ENCODE peak calls at places on chromosomes 1 and 21, in seven cellular contexts. N is NT2/D1; B is fibroblast of the aortic adventitia; E is body of pancreas; C is CD4-positive, CD25-positive, alpha-beta regulatory T cell; M is HCT116; X is CD8-positive, alpha-beta memory T cell. T is an unnamed sample.

GRCh38 chr1:182845379-182845778 is 6.2 kb downstream of the DHX9 start:
- DNase-seq in E (no peak), M (no peak), C (no peak), B (no peak), N (no peak), X (no peak), T (no peak)

GRCh38 chr1:8473121-8473891 is 155.4 kb downstream of the SLC45A1 start:
- DNase-seq in N (no peak), X (no peak), B (no peak), M (no peak), C (no peak), E (no peak), T (no peak)

GRCh38 chr21:44555200-44555875 is 3.3 kb downstream of the KRTAP10-3 start:
- DNase-seq in E (no peak), X (no peak), M (no peak), B (no peak), C (no peak), N (no peak), T (no peak)

GRCh38 chr1:173827611-173828010 is 2.9 kb upstream of the CENPL start:
- DNase-seq in C (no peak), M (no peak), B (no peak), E (no peak), X (no peak), N (no peak), T (no peak)

GRCh38 chr1:34060901-34061415 is 104.1 kb downstream of the CSMD2 start:
- DNase-seq in M (no peak), B (peak), N (no peak), C (no peak), X (no peak), E (no peak), T (no peak)

GRCh38 chr1:91884459-91885290 is 1.3 kb downstream of the TGFBR3 start:
- DNase-seq in C (no peak), M (no peak), B (peak), E (peak), N (no peak), X (peak), T (no peak)

GRCh38 chr21:42499430-42500106 is 3.5 kb upstream of the RSPH1 start:
- DNase-seq in B (no peak), X (no peak), E (no peak), C (no peak), N (no peak), M (no peak), T (no peak)

GRCh38 chr1:239872554-239872953 is 219.1 kb upstream of the FMN2 start:
- DNase-seq in M (no peak), N (no peak), C (no peak), B (no peak), E (no peak), X (no peak), T (no peak)

GRCh38 chr1:18440385-18441226 is 40.1 kb upstream of the KLHDC7A start:
- DNase-seq in N (no peak), E (no peak), M (no peak), B (no peak), X (no peak), C (no peak), T (no peak)

GRCh38 chr1:52145137-52145536 is 3.2 kb downstream of the ZFYVE9 start:
- DNase-seq in C (no peak), M (no peak), E (no peak), X (no peak), B (no peak), N (no peak), T (no peak)

GRCh38 chr1:7171168-7171567 is 385.9 kb downstream of the CAMTA1 start:
- DNase-seq in M (no peak), E (no peak), X (no peak), B (no peak), N (no peak), C (no peak), T (no peak)

GRCh38 chr1:20187103-20187812 is 940 bp upstream of the PLA2G2C start:
- DNase-seq in C (no peak), N (no peak), E (peak), B (no peak), M (no peak), X (no peak), T (no peak)

GRCh38 chr1:24749257-24749656 is 4.0 kb downstream of the CLIC4 start:
- DNase-seq in B (no peak), C (no peak), X (no peak), E (no peak), N (no peak), M (no peak), T (no peak)
- H3K4me3 ChIP-seq in B (peak), C (no peak), X (no peak), E (no peak), N (no peak), M (no peak), T (no peak)

DNA sequence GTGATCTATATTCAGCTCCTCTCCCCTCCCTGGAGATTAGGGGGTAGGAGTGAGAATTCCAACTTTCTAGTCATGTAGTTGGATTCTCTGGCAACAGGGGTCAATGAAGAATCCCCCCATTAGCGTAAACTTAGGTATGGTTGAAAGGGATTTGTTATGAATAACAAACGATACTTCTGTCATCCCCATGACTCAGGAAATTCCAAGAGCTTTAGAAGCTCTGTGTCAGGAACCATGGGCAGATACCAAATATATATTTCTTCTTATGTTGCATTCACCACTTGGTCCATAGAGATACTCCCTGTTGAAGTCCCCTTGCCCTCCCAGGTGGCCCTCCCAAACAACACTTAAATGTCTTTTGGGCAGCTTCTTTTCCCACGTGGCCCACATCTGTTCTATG is 124.5 kb downstream of the DNM3 start:
- DNase-seq in X (no peak), B (peak), E (no peak), C (no peak), N (no peak), M (no peak), T (no peak)
- H3K4me3 ChIP-seq in X (no peak), B (no peak), E (no peak), C (no peak), N (no peak), M (no peak), T (no peak)

GRCh38 chr1:39106949-39107740 is 81.0 kb downstream of the NDUFS5 start:
- DNase-seq in C (no peak), N (peak), X (no peak), M (no peak), B (no peak), E (no peak), T (no peak)

GRCh38 chr1:39107891-39108290 is 81.7 kb downstream of the NDUFS5 start:
- DNase-seq in E (no peak), C (no peak), N (no peak), X (no peak), M (no peak), B (peak), T (no peak)

GRCh38 chr1:39110882-39111281 is 84.7 kb downstream of the NDUFS5 start:
- DNase-seq in N (no peak), E (no peak), B (no peak), X (no peak), M (no peak), C (no peak), T (no peak)

GRCh38 chr1:39110325-39110851 is 84.2 kb downstream of the NDUFS5 start:
- DNase-seq in M (no peak), N (no peak), B (peak), E (no peak), C (no peak), X (no peak), T (no peak)

DNA sequence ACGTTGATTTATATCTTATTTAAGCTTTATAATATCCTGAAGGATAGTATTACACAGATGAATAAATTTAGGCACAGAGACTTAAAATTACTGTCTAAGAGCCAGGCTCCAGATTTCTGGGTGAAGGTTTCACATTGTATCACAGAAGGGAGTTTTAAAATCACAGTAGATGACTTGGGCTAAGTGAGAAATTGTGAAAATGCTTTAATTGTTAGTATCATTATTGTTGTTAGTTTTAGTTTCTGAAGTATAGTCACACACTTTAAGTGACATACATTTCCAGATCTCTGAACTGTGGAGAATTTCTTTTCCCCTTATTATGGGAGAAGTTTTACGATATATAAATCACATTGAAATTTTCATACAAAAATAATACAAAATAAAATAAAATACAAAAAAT is 83.5 kb downstream of the NDUFS5 start:
- DNase-seq in M (no peak), B (no peak), N (no peak), C (no peak), E (no peak), X (no peak), T (no peak)
- H3K4me3 ChIP-seq in M (no peak), B (no peak), N (no peak), C (no peak), E (no peak), X (no peak), T (no peak)

GRCh38 chr21:20720623-20721022 is 277.6 kb upstream of the NCAM2 start:
- DNase-seq in B (peak), X (no peak), C (no peak), N (no peak), M (no peak), E (no peak), T (no peak)
- H3K4me3 ChIP-seq in B (no peak), X (no peak), C (no peak), N (no peak), M (no peak), E (no peak), T (no peak)

DNA sequence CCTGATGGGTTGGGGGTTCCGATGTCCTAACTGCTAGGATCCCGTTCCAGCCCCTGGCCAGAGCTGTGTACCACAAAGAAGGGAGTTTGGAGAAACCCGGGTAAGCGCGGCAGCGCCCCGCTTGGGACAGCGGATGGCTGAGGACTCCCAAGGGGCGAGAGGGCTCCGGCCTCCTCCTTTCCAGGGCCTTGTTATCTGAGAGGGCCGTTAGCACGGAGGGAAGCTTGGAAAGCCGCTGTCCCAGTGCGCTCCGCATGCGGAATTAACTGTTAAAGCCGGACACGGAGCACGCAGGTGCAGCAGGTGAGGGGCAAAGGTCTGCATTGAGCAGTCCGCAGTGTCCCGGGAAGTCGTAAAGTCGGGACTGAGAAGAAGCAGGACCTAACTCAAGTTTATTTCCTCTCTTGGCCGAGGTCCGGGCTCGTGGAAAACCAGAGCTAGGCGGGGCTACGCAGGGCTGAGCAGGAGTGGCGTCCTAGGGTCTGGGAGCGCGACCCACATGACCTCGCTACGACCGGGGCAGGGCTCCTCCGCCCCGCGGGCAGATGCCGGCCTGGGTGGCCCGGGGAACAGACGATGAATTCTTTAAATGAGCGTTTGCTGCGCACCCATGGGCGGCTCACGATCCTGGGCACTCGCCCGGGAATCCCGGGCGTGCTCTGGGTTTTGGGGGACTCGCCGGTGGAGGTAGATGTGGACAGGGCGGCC is 4.5 kb downstream of the LHX4 start:
- DNase-seq in M (no peak), C (no peak), X (no peak), B (no peak), N (no peak), E (no peak), T (no peak)
- H3K4me3 ChIP-seq in M (no peak), C (no peak), X (no peak), B (no peak), N (peak), E (no peak), T (no peak)

GRCh38 chr1:10677508-10678364 is 118.7 kb downstream of the CASZ1 start:
- DNase-seq in C (no peak), N (no peak), E (peak), B (no peak), M (no peak), X (no peak), T (no peak)
- H3K4me3 ChIP-seq in C (no peak), N (no peak), E (no peak), B (no peak), M (no peak), X (no peak), T (no peak)

DNA sequence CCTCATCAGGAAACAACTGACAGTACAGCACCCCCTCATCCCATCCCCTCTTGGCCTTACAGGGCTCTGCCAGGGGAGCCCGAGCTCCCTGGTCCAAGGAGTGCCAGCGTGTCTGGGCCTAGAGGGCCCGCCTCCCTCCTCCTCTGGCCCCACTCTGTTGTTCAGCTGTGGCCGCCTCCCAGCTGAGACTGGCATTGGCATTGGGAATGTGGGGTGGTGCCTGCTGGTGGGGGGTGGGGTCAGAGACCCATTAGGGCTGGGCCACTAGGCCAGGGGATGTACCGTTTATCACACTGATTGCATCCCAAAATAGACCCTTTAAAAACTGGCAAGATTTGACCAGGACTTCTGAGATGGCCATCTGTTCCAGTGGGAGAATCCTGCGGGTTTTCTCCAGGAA is 1.4 kb downstream of the LDLRAP1 start:
- DNase-seq in B (no peak), E (peak), M (no peak), C (no peak), X (no peak), N (no peak), T (no peak)
- H3K4me3 ChIP-seq in B (peak), E (no peak), M (peak), C (peak), X (peak), N (peak), T (peak)

DNA sequence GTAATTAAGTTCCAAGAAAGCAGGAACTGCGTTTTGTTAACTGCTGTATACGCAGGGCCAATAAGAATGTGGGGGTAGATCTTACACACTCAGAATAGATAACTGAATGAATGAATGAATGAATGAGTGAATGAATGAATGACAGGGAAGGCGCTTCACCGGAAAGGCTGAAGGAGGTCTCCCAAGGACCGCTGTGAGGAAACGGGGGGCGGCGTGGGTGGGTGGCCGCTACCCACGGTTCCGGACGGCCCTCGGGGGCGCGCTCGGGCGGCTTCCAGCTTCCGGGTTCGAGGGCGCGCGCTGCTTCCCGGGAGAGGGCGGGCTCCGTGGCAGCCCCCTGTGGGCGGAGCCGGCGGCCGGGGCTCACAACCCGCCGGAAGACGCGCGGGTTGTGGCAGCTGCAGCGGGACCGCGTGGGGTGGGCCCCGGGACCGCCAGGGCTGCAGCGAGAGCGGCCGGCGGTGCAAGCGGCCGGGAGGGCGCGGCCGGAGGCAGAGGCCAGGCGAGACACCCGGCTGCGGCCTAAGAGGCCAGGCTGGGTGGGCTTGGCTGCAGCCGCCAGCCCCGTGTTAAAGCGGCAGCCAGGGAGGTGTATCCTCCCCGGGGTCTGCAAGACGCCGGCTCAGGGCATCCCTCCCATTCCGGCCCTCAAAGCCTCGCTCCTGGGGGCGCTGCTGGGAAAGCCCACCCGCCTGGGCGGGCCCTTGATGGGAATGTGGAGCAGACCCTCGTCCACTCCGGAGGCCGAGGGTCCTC is at the start of gene ZFP69:
- DNase-seq in B (peak), N (peak), M (no peak), C (peak), E (peak), X (peak), T (peak)
- H3K4me3 ChIP-seq in B (peak), N (peak), M (no peak), C (peak), E (peak), X (peak), T (peak)

GRCh38 chr1:209196140-209196539 is 387.4 kb upstream of the CAMK1G start:
- DNase-seq in M (no peak), N (no peak), C (no peak), X (no peak), B (no peak), E (no peak), T (no peak)

GRCh38 chr1:209199822-209200221 is 383.7 kb upstream of the CAMK1G start:
- DNase-seq in N (peak), X (no peak), C (no peak), B (no peak), M (no peak), E (no peak), T (no peak)

GRCh38 chr1:209198926-209199325 is 384.6 kb upstream of the CAMK1G start:
- DNase-seq in M (no peak), E (no peak), C (no peak), N (peak), X (no peak), B (no peak), T (no peak)

GRCh38 chr1:209202826-209203439 is 380.6 kb upstream of the CAMK1G start:
- DNase-seq in M (peak), C (no peak), X (no peak), E (peak), B (peak), N (peak), T (no peak)

GRCh38 chr1:209199371-209199770 is 384.1 kb upstream of the CAMK1G start:
- DNase-seq in E (no peak), B (no peak), C (no peak), N (no peak), X (no peak), M (no peak), T (no peak)
- H3K4me3 ChIP-seq in E (no peak), B (no peak), C (no peak), N (no peak), X (no peak), M (no peak), T (no peak)